ENCODE peak calls at places on chromosomes 4 and X, in five cellular contexts. G is neural progenitor cell, X is SK-N-SH, R is heart left ventricle, J is PC-3. B is an unnamed sample.

GRCh38 chrX:72243472-72243871 is 4.6 kb upstream of the ERCC6L start:
- DNase-seq in J (peak), R (no peak), X (no peak), G (no peak), B (no peak)

GRCh38 chr4:5863461-5864113 is 29.3 kb downstream of the CRMP1 start:
- DNase-seq in G (no peak), J (peak), X (no peak), R (no peak), B (no peak)

GRCh38 chr4:152115794-152116193 is 355.0 kb upstream of the GATB start:
- DNase-seq in J (no peak), G (no peak), R (no peak), X (no peak), B (no peak)

GRCh38 chr4:48792348-48793006 is 12.4 kb upstream of the FRYL start:
- DNase-seq in X (no peak), R (no peak), G (no peak), J (no peak), B (no peak)

GRCh38 chr4:4780634-4781287 is 78.7 kb upstream of the MSX1 start:
- DNase-seq in R (no peak), X (peak), J (peak), G (no peak), B (no peak)

GRCh38 chrX:74534569-74535038 is 79.8 kb downstream of the RLIM start:
- DNase-seq in R (no peak), J (no peak), G (no peak), X (no peak), B (no peak)

GRCh38 chrX:149495573-149496071 is 9.5 kb downstream of the IDS start:
- DNase-seq in X (no peak), R (no peak), G (no peak), J (peak), B (no peak)

GRCh38 chr4:101348367-101348827 is 1.1 kb upstream of the PPP3CA start:
- DNase-seq in G (no peak), J (peak), R (no peak), X (no peak), B (peak)

DNA sequence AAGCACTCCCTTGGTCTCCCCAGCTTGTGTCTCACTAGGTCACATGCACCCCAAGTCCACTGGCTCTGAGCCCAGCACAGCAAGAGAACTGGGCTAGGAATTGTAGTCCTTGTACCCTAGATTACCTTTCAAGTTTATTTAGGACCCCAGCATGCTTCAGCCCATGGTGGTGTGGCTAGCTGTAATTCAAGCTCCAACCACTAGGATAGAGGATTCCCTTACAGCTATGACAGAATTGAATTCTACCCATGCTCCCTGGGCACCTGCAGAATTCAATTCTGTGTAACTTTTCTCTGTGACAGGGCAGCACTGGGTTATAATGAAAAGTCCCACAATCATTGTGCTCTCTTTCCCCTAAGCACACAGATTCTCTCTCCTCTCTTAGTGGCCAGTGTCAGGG is 253.8 kb upstream of the DMD start:
- DNase-seq in G (peak), J (no peak), R (no peak), X (no peak), B (no peak)
- TF ChIP-seq CTCF in G (peak), J (no peak), R (no peak), X (peak), B (no peak)

GRCh38 chr4:57148177-57148576 is 38.0 kb upstream of the IGFBP7 start:
- DNase-seq in J (no peak), R (no peak), X (no peak), G (no peak), B (no peak)

GRCh38 chr4:57149833-57150232 is 39.6 kb upstream of the IGFBP7 start:
- DNase-seq in J (no peak), R (no peak), X (no peak), G (no peak), B (no peak)

GRCh38 chr4:57148831-57149230 is 38.6 kb upstream of the IGFBP7 start:
- DNase-seq in J (peak), R (no peak), X (no peak), G (no peak), B (no peak)

GRCh38 chr4:57146444-57146843 is 36.3 kb upstream of the IGFBP7 start:
- DNase-seq in X (no peak), J (no peak), G (no peak), R (no peak), B (no peak)

DNA sequence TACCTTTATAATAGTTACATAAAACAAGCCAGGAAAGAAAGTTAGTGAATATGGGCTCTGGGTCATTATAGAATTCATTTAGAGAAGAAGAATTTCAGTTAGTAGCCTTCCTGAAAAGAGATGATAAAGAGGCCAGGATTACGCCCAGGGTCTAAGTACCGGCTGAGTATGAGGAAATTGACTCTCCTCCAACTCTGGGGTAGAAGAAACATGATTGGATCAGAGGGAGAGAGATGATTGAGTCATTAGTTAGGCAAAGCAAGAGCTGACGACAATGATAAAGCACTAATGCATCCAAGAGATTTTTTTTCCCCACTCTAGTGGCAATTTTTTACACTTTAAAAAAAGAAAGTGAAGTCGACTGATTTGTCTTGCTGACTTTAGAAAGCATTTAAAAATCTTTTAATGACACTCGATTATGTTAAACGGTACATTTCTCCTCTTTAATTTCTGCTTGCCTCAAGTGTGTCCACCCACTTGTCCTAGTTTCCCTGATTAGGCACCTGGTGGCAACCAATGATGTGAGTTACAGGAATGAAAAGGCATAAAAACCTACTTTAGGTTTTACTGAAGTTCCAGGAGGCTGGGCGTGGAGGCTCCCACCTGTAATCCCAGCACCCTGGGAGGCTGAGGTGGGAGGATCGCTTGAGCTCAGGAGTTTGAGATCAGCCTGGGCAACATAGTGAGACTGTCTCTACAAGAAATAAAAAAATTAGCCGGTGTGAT is 37.3 kb upstream of the IGFBP7 start:
- DNase-seq in R (no peak), X (no peak), G (no peak), J (no peak), B (no peak)
- H3K27ac ChIP-seq in R (no peak), X (no peak), G (no peak), J (no peak), B (no peak)

GRCh38 chrX:16113978-16114554 is 9.3 kb upstream of the GRPR start:
- DNase-seq in G (no peak), X (no peak), J (no peak), R (no peak), B (no peak)

GRCh38 chrX:16114640-16115039 is 8.7 kb upstream of the GRPR start:
- DNase-seq in X (no peak), J (no peak), R (no peak), G (no peak), B (no peak)

GRCh38 chrX:16112428-16112827 is 10.9 kb upstream of the GRPR start:
- DNase-seq in G (no peak), R (no peak), J (peak), X (no peak), B (no peak)
- TF ChIP-seq CTCF in G (no peak), R (no peak), J (peak), X (peak), B (no peak)

GRCh38 chr4:145507636-145508035 is 26.0 kb downstream of the SMAD1 start:
- DNase-seq in G (no peak), R (no peak), X (no peak), J (peak), B (no peak)

GRCh38 chr4:145513020-145513621 is 31.5 kb downstream of the SMAD1 start:
- DNase-seq in R (no peak), J (no peak), X (no peak), G (no peak), B (no peak)

GRCh38 chr4:145511913-145512522 is 30.4 kb downstream of the SMAD1 start:
- DNase-seq in R (no peak), X (no peak), G (no peak), J (peak), B (no peak)
- H3K27ac ChIP-seq in R (no peak), X (no peak), G (no peak), J (no peak), B (no peak)

GRCh38 chrX:96372313-96373046 is 312.2 kb upstream of the DIAPH2 start:
- DNase-seq in X (peak), J (peak), G (peak), R (no peak), B (no peak)
- TF ChIP-seq CTCF in X (peak), J (peak), G (peak), R (peak), B (peak)

DNA sequence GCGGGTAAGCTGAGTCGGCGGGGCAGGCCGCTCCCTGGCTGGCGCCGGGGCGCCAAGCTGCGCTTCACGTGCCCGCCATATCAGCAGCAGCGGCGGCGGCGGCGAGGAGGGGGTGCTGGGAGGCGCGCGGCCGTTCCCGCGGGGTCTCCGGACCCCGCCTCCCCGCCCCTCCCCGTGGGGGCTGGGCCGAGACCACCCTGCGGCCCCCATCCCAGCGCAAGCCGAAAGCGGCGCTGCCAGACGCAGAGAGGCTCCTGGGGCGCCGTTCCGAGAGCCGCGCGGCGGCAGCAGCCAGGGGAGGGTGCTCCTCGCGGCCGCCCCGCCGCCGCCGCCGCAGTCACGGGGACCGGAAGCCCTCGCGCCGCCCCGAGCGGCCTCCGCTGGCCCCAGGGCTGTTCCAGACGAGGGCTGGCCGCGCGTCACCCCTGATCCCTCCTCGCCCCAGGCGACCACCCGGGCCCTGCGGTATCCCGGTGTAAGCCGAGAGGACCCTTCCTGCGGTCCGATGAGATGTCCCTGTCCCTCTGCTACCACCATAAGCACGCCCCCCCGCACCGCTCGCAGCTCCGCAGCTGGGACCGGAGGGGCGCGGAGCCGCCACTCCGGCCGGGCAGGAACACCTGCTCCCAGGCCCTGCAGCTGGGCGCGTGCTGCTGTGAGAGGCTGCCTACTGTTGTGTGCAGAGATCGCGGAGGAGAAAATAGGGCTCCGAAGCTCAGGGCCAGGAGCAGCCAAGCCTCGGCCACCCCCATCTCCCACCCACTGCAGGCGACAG is 7.4 kb upstream of the BCOR start:
- DNase-seq in X (peak), R (peak), G (peak), J (no peak), B (peak)
- H3K27ac ChIP-seq in X (peak), R (peak), G (no peak), J (peak), B (peak)

DNA sequence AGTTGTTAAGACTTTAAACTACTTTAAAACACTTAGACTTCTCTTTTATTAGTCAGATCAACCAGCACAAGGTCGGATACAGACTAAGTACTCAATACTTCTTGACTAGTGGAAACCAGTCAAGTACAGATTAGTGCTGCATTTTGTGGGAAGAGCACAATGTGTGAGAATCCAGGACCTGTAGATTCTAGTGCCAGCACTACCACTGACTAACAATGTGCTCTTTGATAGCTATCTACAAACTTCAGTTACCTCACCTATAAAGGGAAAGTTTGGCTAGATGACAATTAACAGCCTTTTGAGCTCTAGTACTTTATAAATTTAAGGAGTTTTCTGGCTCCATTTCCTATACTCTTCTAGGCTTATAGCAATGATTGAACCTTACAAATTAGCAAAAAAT is 181.5 kb downstream of the SLC4A4 start:
- DNase-seq in R (no peak), G (no peak), J (peak), X (no peak), B (no peak)
- TF ChIP-seq CTCF in R (no peak), G (no peak), J (no peak), X (no peak), B (no peak)